ENCODE peak calls at places on chromosomes 12 and 14, in five cellular contexts. G, O, F, X and L are unnamed samples.

GRCh38 chr14:75489480-75489837 is 32.8 kb upstream of the BATF start:
- DNase-seq in G (no peak), O (no peak), F (no peak), X (no peak), L (no peak)

GRCh38 chr14:96242126-96242525 is 13.9 kb upstream of the BDKRB1 start:
- DNase-seq in G (no peak), O (no peak), F (no peak), X (no peak), L (no peak)

GRCh38 chr12:10563966-10564365 is 49.4 kb downstream of the MAGOHB start:
- DNase-seq in G (no peak), O (no peak), F (no peak), X (no peak), L (no peak)

GRCh38 chr14:102491366-102491765 is 18.2 kb downstream of the ANKRD9 start:
- DNase-seq in G (peak; percentile 4), O (no peak), F (no peak), X (no peak), L (no peak)

GRCh38 chr14:63777024-63777423 is 49.2 kb upstream of the SGPP1 start:
- DNase-seq in G (no peak), O (no peak), F (no peak), X (no peak), L (no peak)

GRCh38 chr14:37610945-37611523 is 15.6 kb downstream of the TTC6 start:
- DNase-seq in G (no peak), O (no peak), F (no peak), X (no peak), L (no peak)

GRCh38 chr12:102955926-102956737 is 1.3 kb upstream of the ASCL1 start:
- DNase-seq in G (no peak), O (no peak), F (no peak), X (peak; percentile 48), L (peak; percentile 53)

GRCh38 chr14:22848391-22849164 is 12.2 kb downstream of the MMP14 start:
- DNase-seq in G (peak; percentile 82), O (no peak), F (no peak), X (no peak), L (no peak)

GRCh38 chr14:80942158-80942738 is 710 bp upstream of the CEP128 start:
- DNase-seq in G (no peak), O (no peak), F (no peak), X (no peak), L (no peak)

GRCh38 chr12:55188974-55189556 is 31.8 kb upstream of the OR10A7 start:
- DNase-seq in G (no peak), O (no peak), F (no peak), X (peak; percentile 32), L (peak; percentile 28)